ENCODE peak calls at places on chromosomes 13 and 19, in eight cellular contexts. One of them, this sample, is unnamed.

GRCh38 chr19:48656840-48657474 is 11.0 kb upstream of the CA11 start:
- DNase-seq in NCI-H2171: no peak
- DNase-seq in WTC11: no peak
- DNase-seq in astrocyte of the hippocampus: peak; percentile 92
- DNase-seq in IMR-90: peak; percentile 95
- DNase-seq in hippocampal formation: no peak
- DNase-seq in nucleus accumbens: no peak
- DNase-seq in CD8-positive, alpha-beta T cell: no peak
- DNase-seq in this sample: no peak

GRCh38 chr19:39603825-39604224 is 1.5 kb downstream of the LGALS13 start:
- DNase-seq in NCI-H2171: no peak
- DNase-seq in WTC11: no peak
- DNase-seq in astrocyte of the hippocampus: no peak
- DNase-seq in IMR-90: no peak
- DNase-seq in hippocampal formation: no peak
- DNase-seq in nucleus accumbens: no peak
- DNase-seq in CD8-positive, alpha-beta T cell: no peak
- DNase-seq in this sample: no peak

GRCh38 chr13:98599502-98600328 is 22.8 kb upstream of the STK24 start:
- DNase-seq in NCI-H2171: no peak
- DNase-seq in WTC11: no peak
- DNase-seq in astrocyte of the hippocampus: peak; percentile 70
- DNase-seq in IMR-90: peak; percentile 9
- DNase-seq in hippocampal formation: no peak
- DNase-seq in nucleus accumbens: no peak
- DNase-seq in CD8-positive, alpha-beta T cell: no peak
- DNase-seq in this sample: no peak

GRCh38 chr13:104571161-104571889 is 1505.1 kb upstream of the SLC10A2 start:
- DNase-seq in NCI-H2171: peak; percentile 42
- DNase-seq in WTC11: peak; percentile 64
- DNase-seq in astrocyte of the hippocampus: peak; percentile 97
- DNase-seq in IMR-90: peak; percentile 82
- DNase-seq in hippocampal formation: peak; percentile 79
- DNase-seq in nucleus accumbens: peak; percentile 70
- DNase-seq in CD8-positive, alpha-beta T cell: no peak
- DNase-seq in this sample: peak; percentile 72

GRCh38 chr19:13441810-13442512 is 64.3 kb downstream of the CACNA1A start:
- DNase-seq in NCI-H2171: no peak
- DNase-seq in WTC11: peak; percentile 84
- DNase-seq in astrocyte of the hippocampus: peak; percentile 74
- DNase-seq in IMR-90: peak; percentile 51
- DNase-seq in hippocampal formation: no peak
- DNase-seq in nucleus accumbens: no peak
- DNase-seq in CD8-positive, alpha-beta T cell: peak; percentile 65
- DNase-seq in this sample: peak; percentile 30

GRCh38 chr13:39451301-39451700 is 151.7 kb downstream of the LHFPL6 start:
- DNase-seq in NCI-H2171: no peak
- DNase-seq in WTC11: no peak
- DNase-seq in astrocyte of the hippocampus: peak; percentile 51
- DNase-seq in IMR-90: peak; percentile 16
- DNase-seq in hippocampal formation: no peak
- DNase-seq in nucleus accumbens: no peak
- DNase-seq in CD8-positive, alpha-beta T cell: no peak
- DNase-seq in this sample: no peak

GRCh38 chr13:40206241-40207109 is 460.0 kb downstream of the FOXO1 start:
- DNase-seq in NCI-H2171: peak; percentile 4
- DNase-seq in WTC11: no peak
- DNase-seq in astrocyte of the hippocampus: peak; percentile 26
- DNase-seq in IMR-90: peak; percentile 7
- DNase-seq in hippocampal formation: no peak
- DNase-seq in nucleus accumbens: no peak
- DNase-seq in CD8-positive, alpha-beta T cell: peak; percentile 84
- DNase-seq in this sample: no peak

GRCh38 chr19:54654447-54655321 is 8.1 kb upstream of the LILRB4 start:
- DNase-seq in NCI-H2171: no peak
- DNase-seq in WTC11: no peak
- DNase-seq in astrocyte of the hippocampus: no peak
- DNase-seq in IMR-90: no peak
- DNase-seq in hippocampal formation: no peak
- DNase-seq in nucleus accumbens: no peak
- DNase-seq in CD8-positive, alpha-beta T cell: no peak
- DNase-seq in this sample: no peak

GRCh38 chr19:4800591-4801081 is 9.1 kb downstream of the FEM1A start:
- DNase-seq in NCI-H2171: no peak
- DNase-seq in WTC11: no peak
- DNase-seq in astrocyte of the hippocampus: no peak
- DNase-seq in IMR-90: no peak
- DNase-seq in hippocampal formation: no peak
- DNase-seq in nucleus accumbens: no peak
- DNase-seq in CD8-positive, alpha-beta T cell: no peak
- DNase-seq in this sample: no peak

GRCh38 chr19:17512574-17512939 is 1.1 kb downstream of the PGLS start:
- DNase-seq in NCI-H2171: no peak
- DNase-seq in WTC11: no peak
- DNase-seq in astrocyte of the hippocampus: no peak
- DNase-seq in IMR-90: no peak
- DNase-seq in hippocampal formation: no peak
- DNase-seq in nucleus accumbens: no peak
- DNase-seq in CD8-positive, alpha-beta T cell: no peak
- DNase-seq in this sample: no peak

GRCh38 chr13:96934889-96935490 is 59.3 kb downstream of the OXGR1 start:
- DNase-seq in NCI-H2171: no peak
- DNase-seq in WTC11: no peak
- DNase-seq in astrocyte of the hippocampus: no peak
- DNase-seq in IMR-90: no peak
- DNase-seq in hippocampal formation: no peak
- DNase-seq in nucleus accumbens: no peak
- DNase-seq in CD8-positive, alpha-beta T cell: no peak
- DNase-seq in this sample: no peak

GRCh38 chr19:30479231-30479630 is 107.0 kb downstream of the ZNF536 start:
- DNase-seq in NCI-H2171: no peak
- DNase-seq in WTC11: no peak
- DNase-seq in astrocyte of the hippocampus: no peak
- DNase-seq in IMR-90: no peak
- DNase-seq in hippocampal formation: no peak
- DNase-seq in nucleus accumbens: no peak
- DNase-seq in CD8-positive, alpha-beta T cell: no peak
- DNase-seq in this sample: no peak

GRCh38 chr19:5001547-5002131 is 32.7 kb downstream of the KDM4B start:
- DNase-seq in NCI-H2171: no peak
- DNase-seq in WTC11: peak; percentile 66
- DNase-seq in astrocyte of the hippocampus: peak; percentile 53
- DNase-seq in IMR-90: peak; percentile 71
- DNase-seq in hippocampal formation: no peak
- DNase-seq in nucleus accumbens: no peak
- DNase-seq in CD8-positive, alpha-beta T cell: no peak
- DNase-seq in this sample: no peak

GRCh38 chr19:23286477-23286876 is 36.3 kb upstream of the ZNF724 start:
- DNase-seq in NCI-H2171: no peak
- DNase-seq in WTC11: peak; percentile 50
- DNase-seq in astrocyte of the hippocampus: no peak
- DNase-seq in IMR-90: no peak
- DNase-seq in hippocampal formation: no peak
- DNase-seq in nucleus accumbens: no peak
- DNase-seq in CD8-positive, alpha-beta T cell: no peak
- DNase-seq in this sample: no peak

GRCh38 chr19:10544753-10545251 is 1.1 kb downstream of the ATG4D start:
- DNase-seq in NCI-H2171: no peak
- DNase-seq in WTC11: no peak
- DNase-seq in astrocyte of the hippocampus: no peak
- DNase-seq in IMR-90: no peak
- DNase-seq in hippocampal formation: no peak
- DNase-seq in nucleus accumbens: no peak
- DNase-seq in CD8-positive, alpha-beta T cell: no peak
- DNase-seq in this sample: peak; percentile 25

GRCh38 chr19:44671400-44671799 is at the start of gene CEACAM19:
- DNase-seq in NCI-H2171: no peak
- DNase-seq in WTC11: no peak
- DNase-seq in astrocyte of the hippocampus: no peak
- DNase-seq in IMR-90: no peak
- DNase-seq in hippocampal formation: no peak
- DNase-seq in nucleus accumbens: no peak
- DNase-seq in CD8-positive, alpha-beta T cell: no peak
- DNase-seq in this sample: no peak

GRCh38 chr19:33456076-33456844 is 65.3 kb downstream of the PEPD start:
- DNase-seq in NCI-H2171: no peak
- DNase-seq in WTC11: no peak
- DNase-seq in astrocyte of the hippocampus: no peak
- DNase-seq in IMR-90: no peak
- DNase-seq in hippocampal formation: no peak
- DNase-seq in nucleus accumbens: no peak
- DNase-seq in CD8-positive, alpha-beta T cell: no peak
- DNase-seq in this sample: no peak

GRCh38 chr13:76292726-76293125 is 593.5 kb downstream of the KCTD12 start:
- DNase-seq in NCI-H2171: no peak
- DNase-seq in WTC11: no peak
- DNase-seq in astrocyte of the hippocampus: no peak
- DNase-seq in IMR-90: no peak
- DNase-seq in hippocampal formation: no peak
- DNase-seq in nucleus accumbens: no peak
- DNase-seq in CD8-positive, alpha-beta T cell: no peak
- DNase-seq in this sample: no peak

GRCh38 chr13:35160921-35161320 is 218.9 kb downstream of the NBEA start:
- DNase-seq in NCI-H2171: no peak
- DNase-seq in WTC11: no peak
- DNase-seq in astrocyte of the hippocampus: no peak
- DNase-seq in IMR-90: no peak
- DNase-seq in hippocampal formation: no peak
- DNase-seq in nucleus accumbens: no peak
- DNase-seq in CD8-positive, alpha-beta T cell: no peak
- DNase-seq in this sample: no peak

GRCh38 chr13:112095354-112095753 is 28.4 kb downstream of the SOX1 start:
- DNase-seq in NCI-H2171: no peak
- DNase-seq in WTC11: no peak
- DNase-seq in astrocyte of the hippocampus: no peak
- DNase-seq in IMR-90: no peak
- DNase-seq in hippocampal formation: no peak
- DNase-seq in nucleus accumbens: no peak
- DNase-seq in CD8-positive, alpha-beta T cell: no peak
- DNase-seq in this sample: no peak

GRCh38 chr13:51800456-51800855 is 3.5 kb downstream of the DHRS12 start:
- DNase-seq in NCI-H2171: no peak
- DNase-seq in WTC11: no peak
- DNase-seq in astrocyte of the hippocampus: no peak
- DNase-seq in IMR-90: no peak
- DNase-seq in hippocampal formation: no peak
- DNase-seq in nucleus accumbens: no peak
- DNase-seq in CD8-positive, alpha-beta T cell: no peak
- DNase-seq in this sample: no peak

GRCh38 chr19:48495391-48495790 is 16.2 kb downstream of the LMTK3 start:
- DNase-seq in NCI-H2171: no peak
- DNase-seq in WTC11: no peak
- DNase-seq in astrocyte of the hippocampus: no peak
- DNase-seq in IMR-90: no peak
- DNase-seq in hippocampal formation: no peak
- DNase-seq in nucleus accumbens: no peak
- DNase-seq in CD8-positive, alpha-beta T cell: no peak
- DNase-seq in this sample: no peak

GRCh38 chr19:49688531-49689132 is 762 bp upstream of the ADM5 start:
- DNase-seq in NCI-H2171: no peak
- DNase-seq in WTC11: no peak
- DNase-seq in astrocyte of the hippocampus: no peak
- DNase-seq in IMR-90: no peak
- DNase-seq in hippocampal formation: no peak
- DNase-seq in nucleus accumbens: no peak
- DNase-seq in CD8-positive, alpha-beta T cell: no peak
- DNase-seq in this sample: no peak

GRCh38 chr19:47434088-47434487 is 14.8 kb upstream of the MEIS3 start:
- DNase-seq in NCI-H2171: no peak
- DNase-seq in WTC11: no peak
- DNase-seq in astrocyte of the hippocampus: no peak
- DNase-seq in IMR-90: no peak
- DNase-seq in hippocampal formation: no peak
- DNase-seq in nucleus accumbens: no peak
- DNase-seq in CD8-positive, alpha-beta T cell: no peak
- DNase-seq in this sample: no peak

GRCh38 chr19:48565090-48565489 is 13.1 kb downstream of the SULT2B1 start:
- DNase-seq in NCI-H2171: no peak
- DNase-seq in WTC11: no peak
- DNase-seq in astrocyte of the hippocampus: peak; percentile 48
- DNase-seq in IMR-90: peak; percentile 83
- DNase-seq in hippocampal formation: no peak
- DNase-seq in nucleus accumbens: no peak
- DNase-seq in CD8-positive, alpha-beta T cell: no peak
- DNase-seq in this sample: no peak

GRCh38 chr19:16062789-16063188 is 13.5 kb upstream of the TPM4 start:
- DNase-seq in NCI-H2171: no peak
- DNase-seq in WTC11: peak; percentile 84
- DNase-seq in astrocyte of the hippocampus: no peak
- DNase-seq in IMR-90: no peak
- DNase-seq in hippocampal formation: no peak
- DNase-seq in nucleus accumbens: no peak
- DNase-seq in CD8-positive, alpha-beta T cell: peak; percentile 78
- DNase-seq in this sample: peak; percentile 72

GRCh38 chr13:31431722-31432137 is 232.0 kb downstream of the B3GLCT start:
- DNase-seq in NCI-H2171: no peak
- DNase-seq in WTC11: peak; percentile 79
- DNase-seq in astrocyte of the hippocampus: peak; percentile 60
- DNase-seq in IMR-90: peak; percentile 28
- DNase-seq in hippocampal formation: no peak
- DNase-seq in nucleus accumbens: peak; percentile 13
- DNase-seq in CD8-positive, alpha-beta T cell: no peak
- DNase-seq in this sample: peak; percentile 46

GRCh38 chr19:16620584-16620983 is 7.4 kb downstream of the MED26 start:
- DNase-seq in NCI-H2171: no peak
- DNase-seq in WTC11: no peak
- DNase-seq in astrocyte of the hippocampus: no peak
- DNase-seq in IMR-90: no peak
- DNase-seq in hippocampal formation: no peak
- DNase-seq in nucleus accumbens: no peak
- DNase-seq in CD8-positive, alpha-beta T cell: no peak
- DNase-seq in this sample: no peak

GRCh38 chr13:24520733-24521132 is 8.2 kb upstream of the PARP4 start:
- DNase-seq in NCI-H2171: no peak
- DNase-seq in WTC11: no peak
- DNase-seq in astrocyte of the hippocampus: no peak
- DNase-seq in IMR-90: no peak
- DNase-seq in hippocampal formation: no peak
- DNase-seq in nucleus accumbens: no peak
- DNase-seq in CD8-positive, alpha-beta T cell: no peak
- DNase-seq in this sample: no peak

GRCh38 chr19:8578642-8579265 is 1.5 kb upstream of the MYO1F start:
- DNase-seq in NCI-H2171: peak; percentile 40
- DNase-seq in WTC11: peak; percentile 91
- DNase-seq in astrocyte of the hippocampus: peak; percentile 80
- DNase-seq in IMR-90: peak; percentile 53
- DNase-seq in hippocampal formation: peak; percentile 15
- DNase-seq in nucleus accumbens: peak; percentile 39
- DNase-seq in CD8-positive, alpha-beta T cell: peak; percentile 91
- DNase-seq in this sample: peak; percentile 86

GRCh38 chr19:12293771-12294307 is 844 bp downstream of the ZNF44 start:
- DNase-seq in NCI-H2171: no peak
- DNase-seq in WTC11: peak; percentile 50
- DNase-seq in astrocyte of the hippocampus: peak; percentile 78
- DNase-seq in IMR-90: peak; percentile 46
- DNase-seq in hippocampal formation: no peak
- DNase-seq in nucleus accumbens: peak; percentile 20
- DNase-seq in CD8-positive, alpha-beta T cell: peak; percentile 62
- DNase-seq in this sample: peak; percentile 93

GRCh38 chr13:92842145-92842544 is 384.5 kb upstream of the GPC6 start:
- DNase-seq in NCI-H2171: no peak
- DNase-seq in WTC11: no peak
- DNase-seq in astrocyte of the hippocampus: peak; percentile 91
- DNase-seq in IMR-90: peak; percentile 88
- DNase-seq in hippocampal formation: no peak
- DNase-seq in nucleus accumbens: no peak
- DNase-seq in CD8-positive, alpha-beta T cell: no peak
- DNase-seq in this sample: no peak

GRCh38 chr19:50858896-50859295 is 4.2 kb downstream of the KLK3 start:
- DNase-seq in NCI-H2171: peak; percentile 85
- DNase-seq in WTC11: peak; percentile 61
- DNase-seq in astrocyte of the hippocampus: no peak
- DNase-seq in IMR-90: no peak
- DNase-seq in hippocampal formation: no peak
- DNase-seq in nucleus accumbens: no peak
- DNase-seq in CD8-positive, alpha-beta T cell: no peak
- DNase-seq in this sample: peak; percentile 71

GRCh38 chr13:70923863-70924752 is 815.9 kb upstream of the KLHL1 start:
- DNase-seq in NCI-H2171: no peak
- DNase-seq in WTC11: peak; percentile 8
- DNase-seq in astrocyte of the hippocampus: no peak
- DNase-seq in IMR-90: no peak
- DNase-seq in hippocampal formation: no peak
- DNase-seq in nucleus accumbens: no peak
- DNase-seq in CD8-positive, alpha-beta T cell: no peak
- DNase-seq in this sample: no peak